ENCODE peak calls at places on chromosomes 6 and 20, in nine cellular contexts. X is stimulated activated CD8-positive, alpha-beta memory T cell treated with anti-CD3 and anti-CD28 coated beads, Interleukin-12 subunit alpha, Interleukin-12 subunit beta, amount 100 ng/mL, for 4 hours; F is CD4-positive, CD25-positive, alpha-beta regulatory T cell; Z is effector CD4-positive, alpha-beta T cell; J is HT-29; U is H54; E is NCI-H2029; K is ELF-1; T is midbrain. H is an unnamed sample.

GRCh38 chr20:40551125-40551530 is 137.9 kb downstream of the MAFB start:
- DNase-seq in K (no peak), F (no peak), J (no peak), Z (no peak), X (no peak), T (no peak), U (no peak), E (no peak), H (no peak)

GRCh38 chr6:5525209-5525608 is 263.9 kb downstream of the FARS2 start:
- DNase-seq in X (no peak), K (no peak), E (no peak), T (no peak), F (no peak), U (no peak), Z (no peak), J (no peak), H (no peak)

GRCh38 chr6:26607434-26608230 is 10.9 kb downstream of the ABT1 start:
- DNase-seq in T (peak), X (no peak), K (peak), U (peak), F (peak), Z (peak), E (peak), J (peak), H (no peak)

GRCh38 chr6:21769405-21769851 is 175.9 kb downstream of the SOX4 start:
- DNase-seq in J (no peak), K (peak), Z (no peak), T (no peak), X (no peak), U (peak), E (no peak), F (no peak), H (no peak)

GRCh38 chr20:59207742-59208357 is 44.2 kb downstream of the ZNF831 start:
- DNase-seq in J (peak), U (peak), K (peak), F (peak), Z (peak), X (peak), E (no peak), T (peak), H (peak)

GRCh38 chr6:159758031-159759001 is 3.5 kb upstream of the ACAT2 start:
- DNase-seq in U (peak), F (no peak), X (no peak), E (no peak), T (no peak), Z (no peak), K (no peak), J (no peak), H (no peak)

GRCh38 chr6:122330315-122330714 is 69.1 kb upstream of the HSF2 start:
- DNase-seq in U (no peak), F (no peak), J (no peak), T (no peak), Z (no peak), E (no peak), K (no peak), X (no peak), H (no peak)

GRCh38 chr6:69917834-69918233 is 51.5 kb downstream of the COL19A1 start:
- DNase-seq in J (no peak), F (no peak), K (no peak), X (no peak), Z (no peak), E (no peak), T (no peak), U (peak), H (no peak)

GRCh38 chr6:161273752-161274487 is at the start of gene AGPAT4:
- DNase-seq in T (peak), K (peak), Z (peak), E (peak), J (peak), U (peak), X (peak), F (peak), H (peak)

GRCh38 chr6:154169193-154169847 is 130.3 kb downstream of the OPRM1 start:
- DNase-seq in U (no peak), X (no peak), F (no peak), Z (no peak), K (no peak), E (no peak), T (no peak), J (no peak), H (no peak)

GRCh38 chr6:50840112-50840813 is 21.6 kb downstream of the TFAP2B start:
- DNase-seq in K (no peak), U (no peak), X (no peak), Z (no peak), T (no peak), J (no peak), F (no peak), E (no peak), H (no peak)

GRCh38 chr6:53926505-53926904 is 131.7 kb downstream of the LRRC1 start:
- DNase-seq in J (peak), F (no peak), T (no peak), X (no peak), U (peak), E (no peak), Z (no peak), K (no peak), H (no peak)

GRCh38 chr20:58709703-58710039 is 17.1 kb downstream of the NPEPL1 start:
- DNase-seq in E (no peak), T (no peak), J (no peak), Z (no peak), F (no peak), K (no peak), X (no peak), U (no peak), H (no peak)

GRCh38 chr6:43070028-43070632 is 6.0 kb upstream of the PTK7 start:
- DNase-seq in E (no peak), F (no peak), K (peak), T (no peak), Z (no peak), J (peak), U (peak), X (no peak), H (no peak)

GRCh38 chr6:788058-788457 is 95.1 kb upstream of the EXOC2 start:
- DNase-seq in F (no peak), X (peak), E (no peak), K (no peak), T (no peak), Z (no peak), U (no peak), J (no peak), H (no peak)

GRCh38 chr20:45823949-45824835 is 2.9 kb downstream of the TNNC2 start:
- DNase-seq in X (peak), Z (peak), K (peak), T (no peak), U (no peak), J (peak), E (peak), F (peak), H (peak)

GRCh38 chr6:73129653-73130443 is 95.4 kb downstream of the KHDC1L start:
- DNase-seq in T (peak), U (peak), X (peak), F (peak), K (peak), J (peak), Z (peak), E (peak), H (peak)

GRCh38 chr6:4687989-4688947 is 87.9 kb upstream of the CDYL start:
- DNase-seq in Z (no peak), U (peak), K (no peak), X (no peak), J (peak), F (no peak), T (no peak), E (no peak), H (no peak)

GRCh38 chr6:157220485-157220884 is 102.8 kb downstream of the TMEM242 start:
- DNase-seq in U (no peak), T (no peak), J (no peak), K (no peak), F (no peak), X (no peak), Z (no peak), E (no peak), H (no peak)

GRCh38 chr6:42028234-42029061 is 21.9 kb upstream of the TAF8 start:
- DNase-seq in K (peak), Z (no peak), U (peak), X (no peak), F (no peak), E (no peak), J (no peak), T (no peak), H (no peak)

GRCh38 chr20:49790077-49790798 is 22.4 kb upstream of the SLC9A8 start:
- DNase-seq in F (no peak), Z (no peak), E (no peak), X (no peak), U (no peak), J (peak), K (no peak), T (no peak), H (no peak)

GRCh38 chr20:16147221-16147620 is 426.0 kb downstream of the KIF16B start:
- DNase-seq in E (no peak), U (no peak), X (no peak), F (no peak), K (no peak), Z (no peak), T (no peak), J (no peak), H (no peak)

GRCh38 chr6:28161410-28162079 is 19.9 kb downstream of the ZKSCAN8 start:
- DNase-seq in J (peak), T (peak), F (peak), Z (peak), E (peak), U (peak), K (peak), X (peak), H (peak)

GRCh38 chr6:153076431-153076830 is 54.7 kb downstream of the RGS17 start:
- DNase-seq in J (no peak), T (no peak), F (no peak), X (no peak), K (no peak), U (no peak), Z (no peak), E (no peak), H (no peak)